ENCODE peak calls at places on chromosomes 7 and 10, in eight cellular contexts. N is endothelial cell of umbilical vein, R is BE2C, E is GM12878, G is MM.1S, P is aorta, Y is Peyer's patch, I is GM23338. L is an unnamed sample.

GRCh38 chr10:35642793-35643114 is 658 bp upstream of the FZD8 start:
- DNase-seq in N (no peak), R (no peak), E (no peak), G (no peak), P (no peak), Y (no peak), I (no peak), L (no peak)

GRCh38 chr7:95509199-95509598 is 23.5 kb downstream of the ASB4 start:
- DNase-seq in N (peak; percentile 20), R (peak; percentile 47), E (no peak), G (no peak), P (no peak), Y (no peak), I (peak; percentile 86), L (no peak)

GRCh38 chr10:129586897-129587443 is 119.9 kb downstream of the MGMT start:
- DNase-seq in N (no peak), R (no peak), E (no peak), G (no peak), P (no peak), Y (no peak), I (peak; percentile 29), L (no peak)

GRCh38 chr10:70462349-70462984 is 16.1 kb upstream of the PALD1 start:
- DNase-seq in N (no peak), R (peak; percentile 51), E (no peak), G (no peak), P (peak; percentile 91), Y (no peak), I (no peak), L (no peak)

GRCh38 chr7:92653136-92653535 is 62.9 kb upstream of the FAM133B start:
- DNase-seq in N (no peak), R (no peak), E (no peak), G (no peak), P (no peak), Y (no peak), I (no peak), L (no peak)

GRCh38 chr7:129176853-129177369 is 11.5 kb upstream of the SMO start:
- DNase-seq in N (no peak), R (no peak), E (no peak), G (no peak), P (no peak), Y (no peak), I (no peak), L (no peak)

GRCh38 chr10:121500591-121501341 is 97.5 kb downstream of the FGFR2 start:
- DNase-seq in N (no peak), R (no peak), E (no peak), G (no peak), P (no peak), Y (no peak), I (no peak), L (no peak)

GRCh38 chr7:148535227-148535626 is 55.3 kb upstream of the C7orf33 start:
- DNase-seq in N (no peak), R (no peak), E (no peak), G (peak; percentile 80), P (no peak), Y (no peak), I (no peak), L (no peak)

GRCh38 chr7:50981743-50982142 is 199.0 kb upstream of the GRB10 start:
- DNase-seq in N (no peak), R (no peak), E (no peak), G (no peak), P (no peak), Y (no peak), I (peak; percentile 62), L (no peak)

GRCh38 chr10:98292976-98293375 is 25.0 kb upstream of the LOXL4 start:
- DNase-seq in N (no peak), R (no peak), E (no peak), G (no peak), P (no peak), Y (no peak), I (no peak), L (no peak)

GRCh38 chr7:42236266-42237161 is 495 bp downstream of the GLI3 start:
- DNase-seq in N (peak; percentile 66), R (no peak), E (no peak), G (peak; percentile 42), P (peak; percentile 89), Y (no peak), I (peak; percentile 80), L (no peak)

GRCh38 chr7:4799508-4800268 is 24.3 kb downstream of the AP5Z1 start:
- DNase-seq in N (no peak), R (peak; percentile 51), E (no peak), G (no peak), P (peak; percentile 76), Y (no peak), I (no peak), L (no peak)

GRCh38 chr10:96606216-96606615 is 19.4 kb upstream of the TM9SF3 start:
- DNase-seq in N (no peak), R (no peak), E (no peak), G (no peak), P (no peak), Y (no peak), I (no peak), L (no peak)

GRCh38 chr7:67716729-67717128 is 720.1 kb downstream of the TYW1 start:
- DNase-seq in N (no peak), R (no peak), E (no peak), G (no peak), P (no peak), Y (no peak), I (no peak), L (no peak)

GRCh38 chr10:125662616-125663015 is 20.3 kb downstream of the TEX36 start:
- DNase-seq in N (no peak), R (no peak), E (no peak), G (no peak), P (no peak), Y (no peak), I (no peak), L (no peak)

GRCh38 chr7:122887198-122887597 is 938 bp upstream of the CADPS2 start:
- DNase-seq in N (peak; percentile 83), R (peak; percentile 29), E (no peak), G (peak; percentile 91), P (peak; percentile 89), Y (peak; percentile 74), I (peak; percentile 75), L (no peak)

GRCh38 chr10:5499493-5499800 is at the start of gene CALML5:
- DNase-seq in N (no peak), R (no peak), E (no peak), G (no peak), P (no peak), Y (no peak), I (no peak), L (no peak)

GRCh38 chr7:78437118-78437517 is 638.5 kb downstream of the PHTF2 start:
- DNase-seq in N (no peak), R (no peak), E (no peak), G (no peak), P (no peak), Y (no peak), I (no peak), L (no peak)

DNA sequence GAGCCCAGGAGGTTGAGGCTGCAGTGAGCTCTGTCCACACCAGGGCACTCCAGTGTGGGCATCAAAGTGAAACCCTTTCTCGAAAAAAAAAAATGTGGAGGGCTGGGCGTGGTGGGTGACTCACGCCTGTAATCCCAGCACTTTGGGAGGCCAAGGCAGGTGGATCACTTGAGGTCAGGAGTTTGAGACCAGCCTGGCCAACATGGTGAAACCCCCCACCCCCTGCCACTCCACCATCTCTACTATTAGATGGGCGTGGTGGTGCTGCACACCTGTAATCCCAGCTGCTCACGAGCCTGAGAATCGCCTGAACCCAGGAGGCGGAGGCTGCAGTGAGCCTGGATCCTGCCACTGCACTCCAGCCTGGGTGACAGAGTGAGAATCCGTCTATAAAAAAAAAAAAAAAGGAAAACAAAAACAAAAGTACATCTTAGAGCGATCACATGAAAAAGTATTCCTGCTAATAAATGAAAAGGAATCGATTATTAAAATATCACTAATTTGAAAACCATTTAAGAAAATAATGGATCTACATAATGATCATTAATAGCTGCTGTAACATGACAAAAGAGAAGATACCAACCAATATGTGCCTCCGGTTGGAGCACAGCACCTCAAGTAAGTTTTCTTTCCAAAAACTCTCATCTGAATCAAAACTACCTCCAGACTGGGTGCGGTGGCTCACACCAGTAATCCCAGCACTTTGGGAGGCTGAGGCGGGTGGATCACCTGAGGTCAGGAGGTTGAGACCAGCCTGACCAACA is 4.9 kb downstream of the HNRNPF start:
- DNase-seq in N (no peak), R (no peak), E (no peak), G (peak; percentile 21), P (no peak), Y (peak; percentile 14), I (no peak), L (no peak)
- H3K4me3 ChIP-seq in N (no peak overlapping the region), R (no peak overlapping the region), E (peak overlapping the region; percentile 98), G (peak overlapping the region; percentile 91), P (no peak overlapping the region), Y (peak overlapping the region; percentile 23), I (peak overlapping the region; percentile 86), L (no peak overlapping the region)

DNA sequence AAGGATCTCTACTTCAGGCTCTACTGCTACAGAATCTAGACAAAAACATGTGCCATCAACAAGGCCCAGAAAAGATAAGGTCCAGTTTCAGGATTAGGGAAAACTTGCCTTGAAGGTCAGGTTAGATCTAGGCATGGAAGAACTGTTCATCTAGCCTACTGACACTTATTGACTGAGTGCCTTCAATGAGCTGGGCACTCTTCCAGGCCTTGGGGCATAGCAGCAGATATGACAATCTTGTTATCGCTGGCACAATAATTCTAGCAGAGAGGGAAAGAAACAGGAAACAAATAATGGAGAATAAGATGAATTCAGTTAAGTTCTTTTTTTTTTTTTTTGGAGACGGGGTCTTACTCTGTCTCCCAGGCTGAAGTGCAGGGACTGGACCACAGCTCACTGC is 71.6 kb downstream of the ADCYAP1R1 start:
- DNase-seq in N (no peak), R (no peak), E (no peak), G (no peak), P (no peak), Y (no peak), I (no peak), L (no peak)
- H3K27me3 ChIP-seq in N (no peaks in the 10 kb centered on the region), R (no peaks in the 10 kb centered on the region), E (no peaks in the 10 kb centered on the region), G (no peaks in the 10 kb centered on the region), P (no peaks in the 10 kb centered on the region), Y (no peaks in the 10 kb centered on the region), I (no peaks in the 10 kb centered on the region), L (no peaks in the 10 kb centered on the region)

GRCh38 chr10:69321037-69321715 is 42.9 kb downstream of the HK1 start:
- DNase-seq in N (no peak), R (no peak), E (no peak), G (no peak), P (no peak), Y (no peak), I (no peak), L (no peak)
- H3K4me1 ChIP-seq in N (peaks cover 43% of the 10 kb centered on the region), R (peaks cover 7% of the 10 kb centered on the region), E (peaks cover 21% of the 10 kb centered on the region), G (peaks cover 15% of the 10 kb centered on the region), P (peaks cover 8% of the 10 kb centered on the region), Y (peaks cover 30% of the 10 kb centered on the region), I (peaks cover 81% of the 10 kb centered on the region), L (peaks cover 12% of the 10 kb centered on the region)

DNA sequence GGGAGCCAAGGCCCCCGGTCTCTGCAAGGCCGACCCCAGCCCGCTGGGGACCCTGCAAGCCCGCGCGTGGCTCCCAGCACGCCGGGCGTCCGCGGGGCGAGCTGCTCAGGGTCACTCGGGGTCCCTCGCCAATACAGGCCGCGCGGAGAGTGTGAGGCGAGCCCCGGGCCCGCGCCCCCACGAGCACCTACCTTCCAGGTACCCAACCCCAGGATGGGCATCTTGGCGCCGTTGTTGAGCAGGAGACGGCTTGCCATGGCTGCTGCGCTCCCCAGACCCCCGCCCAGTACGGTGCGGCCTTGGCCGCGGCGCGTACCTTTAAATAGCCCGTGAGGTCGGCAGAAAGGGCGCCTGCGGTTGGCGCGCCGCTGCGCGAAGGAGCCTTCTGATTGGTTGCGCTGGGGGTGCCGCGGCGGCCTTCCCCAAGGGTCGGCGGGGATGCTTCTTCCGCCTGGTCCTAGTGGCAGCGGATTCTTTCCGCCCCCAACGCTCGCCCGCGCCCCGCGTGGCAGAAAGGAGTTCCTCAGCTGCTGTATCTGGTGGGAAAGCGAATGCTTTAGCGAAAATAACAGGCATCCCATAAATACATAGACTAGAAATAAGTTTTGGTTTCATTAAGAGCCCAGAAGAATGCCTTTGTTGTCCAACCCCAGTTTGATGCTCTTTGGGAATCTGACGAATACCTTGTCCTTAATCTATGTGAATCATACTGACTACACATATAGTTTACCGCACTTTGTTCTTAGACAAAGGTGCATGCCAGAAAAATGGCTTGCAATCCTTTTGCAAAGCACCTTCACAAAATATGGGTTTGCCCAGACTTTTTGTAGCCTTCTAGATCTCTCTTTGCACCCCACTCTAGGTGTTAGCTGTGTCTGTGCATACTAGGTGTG is at the start of gene AKR1B1:
- DNase-seq in N (peak; percentile 89), R (peak; percentile 96), E (peak; percentile 64), G (peak; percentile 98), P (peak; percentile 98), Y (peak; percentile 96), I (peak; percentile 95), L (peak; percentile 82)
- H3K4me3 ChIP-seq in N (peak within 1 kb of the TSS; percentile 42), R (peak within 1 kb of the TSS; percentile 85), E (peak within 1 kb of the TSS; percentile 75), G (peak within 1 kb of the TSS; percentile 83), P (peak within 1 kb of the TSS; percentile 93), Y (peak within 1 kb of the TSS; percentile 84), I (peak within 1 kb of the TSS; percentile 88), L (peak within 1 kb of the TSS; percentile 91)

L was measured in iPS DF 6.9.